ENCODE peak calls at places on chromosomes 12 and 14, in nine cellular contexts. One of them, this sample, is unnamed.
A peak's percentile ranks its signal among the peaks of the same experiment; 100 is the strongest.

GRCh38 chr12:89247962-89248361 is 104.3 kb downstream of the DUSP6 start:
- DNase-seq in transverse colon: no peak
- DNase-seq in NB4: no peak
- DNase-seq in brain microvascular endothelial cell: no peak
- DNase-seq in HFF-Myc: no peak
- DNase-seq in tibial artery: no peak
- DNase-seq in AG04450: no peak
- DNase-seq in lower lobe of right lung: no peak
- DNase-seq in thoracic aorta: no peak
- DNase-seq in this sample: no peak

GRCh38 chr12:52151859-52152783 is 39.7 kb downstream of the KRT80 start:
- DNase-seq in transverse colon: peak; percentile 77
- DNase-seq in NB4: peak; percentile 56
- DNase-seq in brain microvascular endothelial cell: no peak
- DNase-seq in HFF-Myc: no peak
- DNase-seq in tibial artery: peak; percentile 83
- DNase-seq in AG04450: no peak
- DNase-seq in lower lobe of right lung: peak; percentile 85
- DNase-seq in thoracic aorta: no peak
- DNase-seq in this sample: peak; percentile 71

GRCh38 chr12:56469007-56469930 is 891 bp downstream of the SPRYD4 start:
- DNase-seq in transverse colon: peak; percentile 44
- DNase-seq in NB4: peak; percentile 60
- DNase-seq in brain microvascular endothelial cell: no peak
- DNase-seq in HFF-Myc: no peak
- DNase-seq in tibial artery: no peak
- DNase-seq in AG04450: no peak
- DNase-seq in lower lobe of right lung: no peak
- DNase-seq in thoracic aorta: no peak
- DNase-seq in this sample: no peak

GRCh38 chr14:79627058-79627457 is 584.2 kb downstream of the DIO2 start:
- DNase-seq in transverse colon: no peak
- DNase-seq in NB4: no peak
- DNase-seq in brain microvascular endothelial cell: no peak
- DNase-seq in HFF-Myc: no peak
- DNase-seq in tibial artery: no peak
- DNase-seq in AG04450: no peak
- DNase-seq in lower lobe of right lung: no peak
- DNase-seq in thoracic aorta: no peak
- DNase-seq in this sample: no peak

GRCh38 chr12:40146800-40147797 is 41.2 kb upstream of the SLC2A13 start:
- DNase-seq in transverse colon: no peak
- DNase-seq in NB4: peak; percentile 24
- DNase-seq in brain microvascular endothelial cell: no peak
- DNase-seq in HFF-Myc: no peak
- DNase-seq in tibial artery: no peak
- DNase-seq in AG04450: no peak
- DNase-seq in lower lobe of right lung: no peak
- DNase-seq in thoracic aorta: no peak
- DNase-seq in this sample: no peak

GRCh38 chr14:90534091-90534837 is 137.4 kb downstream of the CALM1 start:
- DNase-seq in transverse colon: no peak
- DNase-seq in NB4: peak; percentile 81
- DNase-seq in brain microvascular endothelial cell: peak; percentile 32
- DNase-seq in HFF-Myc: no peak
- DNase-seq in tibial artery: no peak
- DNase-seq in AG04450: no peak
- DNase-seq in lower lobe of right lung: peak; percentile 55
- DNase-seq in thoracic aorta: no peak
- DNase-seq in this sample: no peak

GRCh38 chr12:52093346-52093745 is 13.8 kb downstream of the SMIM41 start:
- DNase-seq in transverse colon: no peak
- DNase-seq in NB4: no peak
- DNase-seq in brain microvascular endothelial cell: no peak
- DNase-seq in HFF-Myc: no peak
- DNase-seq in tibial artery: no peak
- DNase-seq in AG04450: no peak
- DNase-seq in lower lobe of right lung: no peak
- DNase-seq in thoracic aorta: no peak
- DNase-seq in this sample: no peak

GRCh38 chr12:118404876-118405521 is 28.6 kb downstream of the SUDS3 start:
- DNase-seq in transverse colon: peak; percentile 48
- DNase-seq in NB4: peak; percentile 80
- DNase-seq in brain microvascular endothelial cell: peak; percentile 78
- DNase-seq in HFF-Myc: peak; percentile 31
- DNase-seq in tibial artery: no peak
- DNase-seq in AG04450: peak; percentile 27
- DNase-seq in lower lobe of right lung: no peak
- DNase-seq in thoracic aorta: peak; percentile 36
- DNase-seq in this sample: peak; percentile 76

GRCh38 chr12:99059824-99060526 is 414.9 kb downstream of the APAF1 start:
- DNase-seq in transverse colon: no peak
- DNase-seq in NB4: no peak
- DNase-seq in brain microvascular endothelial cell: peak; percentile 18
- DNase-seq in HFF-Myc: no peak
- DNase-seq in tibial artery: peak; percentile 67
- DNase-seq in AG04450: no peak
- DNase-seq in lower lobe of right lung: no peak
- DNase-seq in thoracic aorta: no peak
- DNase-seq in this sample: peak; percentile 55

GRCh38 chr14:105315941-105316562 is 1.5 kb downstream of the PACS2 start:
- DNase-seq in transverse colon: no peak
- DNase-seq in NB4: peak; percentile 71
- DNase-seq in brain microvascular endothelial cell: no peak
- DNase-seq in HFF-Myc: no peak
- DNase-seq in tibial artery: peak; percentile 67
- DNase-seq in AG04450: no peak
- DNase-seq in lower lobe of right lung: no peak
- DNase-seq in thoracic aorta: no peak
- DNase-seq in this sample: no peak

GRCh38 chr12:6092784-6093722 is 31.4 kb downstream of the VWF start:
- DNase-seq in transverse colon: peak; percentile 45
- DNase-seq in NB4: peak; percentile 68
- DNase-seq in brain microvascular endothelial cell: peak; percentile 80
- DNase-seq in HFF-Myc: peak; percentile 67
- DNase-seq in tibial artery: peak; percentile 88
- DNase-seq in AG04450: peak; percentile 69
- DNase-seq in lower lobe of right lung: peak; percentile 81
- DNase-seq in thoracic aorta: peak; percentile 41
- DNase-seq in this sample: peak; percentile 84

GRCh38 chr12:68960162-68960501 is 27.2 kb upstream of the CPM start:
- DNase-seq in transverse colon: no peak
- DNase-seq in NB4: no peak
- DNase-seq in brain microvascular endothelial cell: no peak
- DNase-seq in HFF-Myc: no peak
- DNase-seq in tibial artery: no peak
- DNase-seq in AG04450: peak; percentile 54
- DNase-seq in lower lobe of right lung: no peak
- DNase-seq in thoracic aorta: no peak
- DNase-seq in this sample: no peak

GRCh38 chr12:12749433-12749832 is 32.3 kb downstream of the CDKN1B start:
- DNase-seq in transverse colon: peak; percentile 24
- DNase-seq in NB4: no peak
- DNase-seq in brain microvascular endothelial cell: no peak
- DNase-seq in HFF-Myc: no peak
- DNase-seq in tibial artery: no peak
- DNase-seq in AG04450: no peak
- DNase-seq in lower lobe of right lung: no peak
- DNase-seq in thoracic aorta: no peak
- DNase-seq in this sample: no peak

GRCh38 chr12:69388371-69388770 is 28.8 kb downstream of the YEATS4 start:
- DNase-seq in transverse colon: no peak
- DNase-seq in NB4: peak; percentile 57
- DNase-seq in brain microvascular endothelial cell: no peak
- DNase-seq in HFF-Myc: peak; percentile 52
- DNase-seq in tibial artery: no peak
- DNase-seq in AG04450: peak; percentile 50
- DNase-seq in lower lobe of right lung: no peak
- DNase-seq in thoracic aorta: no peak
- DNase-seq in this sample: peak; percentile 36

GRCh38 chr14:75147423-75148071 is 20.7 kb upstream of the NEK9 start:
- DNase-seq in transverse colon: peak; percentile 53
- DNase-seq in NB4: peak; percentile 58
- DNase-seq in brain microvascular endothelial cell: peak; percentile 90
- DNase-seq in HFF-Myc: no peak
- DNase-seq in tibial artery: peak; percentile 90
- DNase-seq in AG04450: no peak
- DNase-seq in lower lobe of right lung: peak; percentile 78
- DNase-seq in thoracic aorta: no peak
- DNase-seq in this sample: peak; percentile 77

GRCh38 chr12:61780435-61780834 is 479.8 kb upstream of the USP15 start:
- DNase-seq in transverse colon: no peak
- DNase-seq in NB4: no peak
- DNase-seq in brain microvascular endothelial cell: no peak
- DNase-seq in HFF-Myc: no peak
- DNase-seq in tibial artery: no peak
- DNase-seq in AG04450: no peak
- DNase-seq in lower lobe of right lung: no peak
- DNase-seq in thoracic aorta: no peak
- DNase-seq in this sample: no peak
- H3K4me3 ChIP-seq in transverse colon: no peak overlapping the region
- H3K4me3 ChIP-seq in NB4: no peak overlapping the region
- H3K4me3 ChIP-seq in brain microvascular endothelial cell: no peak overlapping the region
- H3K4me3 ChIP-seq in HFF-Myc: no peak overlapping the region
- H3K4me3 ChIP-seq in tibial artery: no peak overlapping the region
- H3K4me3 ChIP-seq in AG04450: no peak overlapping the region
- H3K4me3 ChIP-seq in lower lobe of right lung: no peak overlapping the region
- H3K4me3 ChIP-seq in thoracic aorta: no peak overlapping the region
- H3K4me3 ChIP-seq in this sample: no peak overlapping the region

DNA sequence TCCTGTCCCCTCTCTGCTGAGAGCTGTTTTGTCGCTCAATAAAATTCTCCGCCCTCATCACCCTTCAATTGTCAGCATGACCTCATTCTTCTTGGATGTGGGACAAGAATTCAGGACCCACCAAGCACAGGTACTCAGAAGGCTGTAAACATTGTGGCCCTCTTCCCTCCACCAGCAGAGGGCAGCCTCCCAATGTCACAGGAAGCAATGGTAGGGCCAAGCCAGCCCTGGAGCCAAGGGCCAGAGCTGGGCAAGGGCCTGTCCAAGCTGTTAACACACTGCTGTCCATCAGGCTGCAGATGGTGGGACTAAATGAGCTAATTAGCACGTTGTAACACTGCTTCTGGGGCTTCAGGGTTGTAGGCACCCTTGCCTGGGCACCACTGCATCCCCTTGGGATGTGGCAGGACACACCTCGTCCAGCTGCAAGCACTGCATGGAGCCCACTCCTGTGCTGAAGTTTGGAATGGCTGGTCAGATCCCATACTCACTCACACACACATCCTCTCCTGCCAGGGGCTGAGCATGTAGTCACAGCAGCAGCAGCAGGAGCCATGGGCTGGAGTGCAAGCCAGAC is 62.7 kb upstream of the HECTD1 start:
- DNase-seq in transverse colon: peak; percentile 17
- DNase-seq in NB4: peak; percentile 29
- DNase-seq in brain microvascular endothelial cell: no peak
- DNase-seq in HFF-Myc: no peak
- DNase-seq in tibial artery: no peak
- DNase-seq in AG04450: no peak
- DNase-seq in lower lobe of right lung: peak; percentile 57
- DNase-seq in thoracic aorta: no peak
- DNase-seq in this sample: peak; percentile 4
- TF ChIP-seq CTCF in transverse colon: peak; percentile 12
- TF ChIP-seq CTCF in NB4: peak; percentile 22
- TF ChIP-seq CTCF in brain microvascular endothelial cell: peak; percentile 43
- TF ChIP-seq CTCF in HFF-Myc: peak; percentile 39
- TF ChIP-seq CTCF in tibial artery: peak; percentile 12
- TF ChIP-seq CTCF in AG04450: no peak
- TF ChIP-seq CTCF in lower lobe of right lung: peak; percentile 53
- TF ChIP-seq CTCF in thoracic aorta: peak; percentile 32
- TF ChIP-seq CTCF in this sample: no peak

GRCh38 chr12:113697104-113697503 is 225.4 kb upstream of the LHX5 start:
- DNase-seq in transverse colon: no peak
- DNase-seq in NB4: no peak
- DNase-seq in brain microvascular endothelial cell: no peak
- DNase-seq in HFF-Myc: no peak
- DNase-seq in tibial artery: no peak
- DNase-seq in AG04450: no peak
- DNase-seq in lower lobe of right lung: no peak
- DNase-seq in thoracic aorta: no peak
- DNase-seq in this sample: no peak
- H3K4me3 ChIP-seq in transverse colon: no peak overlapping the region
- H3K4me3 ChIP-seq in NB4: no peak overlapping the region
- H3K4me3 ChIP-seq in brain microvascular endothelial cell: no peak overlapping the region
- H3K4me3 ChIP-seq in HFF-Myc: no peak overlapping the region
- H3K4me3 ChIP-seq in tibial artery: no peak overlapping the region
- H3K4me3 ChIP-seq in AG04450: no peak overlapping the region
- H3K4me3 ChIP-seq in lower lobe of right lung: no peak overlapping the region
- H3K4me3 ChIP-seq in thoracic aorta: no peak overlapping the region
- H3K4me3 ChIP-seq in this sample: no peak overlapping the region

GRCh38 chr12:27437839-27438238 is 8.7 kb upstream of the SMCO2 start:
- DNase-seq in transverse colon: no peak
- DNase-seq in NB4: peak; percentile 83
- DNase-seq in brain microvascular endothelial cell: no peak
- DNase-seq in HFF-Myc: no peak
- DNase-seq in tibial artery: no peak
- DNase-seq in AG04450: no peak
- DNase-seq in lower lobe of right lung: no peak
- DNase-seq in thoracic aorta: no peak
- DNase-seq in this sample: no peak
- TF ChIP-seq CTCF in transverse colon: no peak
- TF ChIP-seq CTCF in NB4: no peak
- TF ChIP-seq CTCF in brain microvascular endothelial cell: no peak
- TF ChIP-seq CTCF in HFF-Myc: no peak
- TF ChIP-seq CTCF in tibial artery: no peak
- TF ChIP-seq CTCF in AG04450: no peak
- TF ChIP-seq CTCF in lower lobe of right lung: no peak
- TF ChIP-seq CTCF in thoracic aorta: no peak
- TF ChIP-seq CTCF in this sample: no peak

This sample was measured in cardiac muscle cell.